ENCODE peak calls at places on chromosomes 1 and 21, in nine cellular contexts. O is GM19239; B is Calu3; F is epithelial cell of esophagus; A is activated naive CD4-positive, alpha-beta T cell; K is fibroblast of pulmonary artery; R is WTC11; T is NCI-H524; X is HTR-8/SVneo. W is an unnamed sample.

GRCh38 chr1:105483436-105483835 is 1573.0 kb upstream of the PRMT6 start:
- DNase-seq in O (no peak), B (no peak), F (no peak), A (no peak), K (peak), R (no peak), T (no peak), X (no peak), W (peak)

GRCh38 chr1:7538849-7539771 is 232.0 kb upstream of the VAMP3 start:
- DNase-seq in O (no peak), B (no peak), F (no peak), A (no peak), K (no peak), R (peak), T (no peak), X (no peak), W (no peak)

GRCh38 chr1:164651378-164651951 is 92.5 kb downstream of the PBX1 start:
- DNase-seq in O (no peak), B (peak), F (no peak), A (no peak), K (peak), R (no peak), T (no peak), X (peak), W (peak)

GRCh38 chr1:217311766-217312165 is 319.1 kb downstream of the GPATCH2 start:
- DNase-seq in O (no peak), B (peak), F (no peak), A (no peak), K (peak), R (peak), T (peak), X (no peak), W (peak)

GRCh38 chr1:3942416-3943122 is 42.5 kb upstream of the C1orf174 start:
- DNase-seq in O (no peak), B (no peak), F (no peak), A (no peak), K (no peak), R (no peak), T (no peak), X (no peak), W (no peak)

GRCh38 chr1:58824753-58825389 is 41.0 kb upstream of the JUN start:
- DNase-seq in O (no peak), B (peak), F (peak), A (no peak), K (peak), R (no peak), T (no peak), X (no peak), W (no peak)

GRCh38 chr1:200749090-200749489 is 10.4 kb downstream of the CAMSAP2 start:
- DNase-seq in O (no peak), B (no peak), F (no peak), A (no peak), K (no peak), R (no peak), T (no peak), X (no peak), W (no peak)

GRCh38 chr1:165356876-165357275 is 361 bp upstream of the LMX1A start:
- DNase-seq in O (no peak), B (no peak), F (no peak), A (no peak), K (no peak), R (peak), T (no peak), X (no peak), W (no peak)

GRCh38 chr1:56573311-56573710 is 6.1 kb downstream of the PLPP3 start:
- DNase-seq in O (no peak), B (no peak), F (no peak), A (no peak), K (no peak), R (no peak), T (no peak), X (no peak), W (no peak)

GRCh38 chr1:53592521-53592982 is 133.4 kb downstream of the DMRTB1 start:
- DNase-seq in O (no peak), B (peak), F (peak), A (no peak), K (peak), R (peak), T (no peak), X (no peak), W (peak)

GRCh38 chr21:37700641-37701202 is 215.5 kb downstream of the KCNJ6 start:
- DNase-seq in O (peak), B (peak), F (peak), A (no peak), K (peak), R (peak), T (peak), X (peak), W (peak)

GRCh38 chr1:40973912-40974311 is 5.6 kb upstream of the CTPS1 start:
- DNase-seq in O (no peak), B (no peak), F (no peak), A (no peak), K (no peak), R (no peak), T (no peak), X (no peak), W (no peak)

GRCh38 chr1:193240609-193241008 is 54.2 kb upstream of the B3GALT2 start:
- DNase-seq in O (no peak), B (no peak), F (no peak), A (no peak), K (no peak), R (no peak), T (no peak), X (no peak), W (no peak)

GRCh38 chr1:4703646-4704045 is 49.2 kb downstream of the AJAP1 start:
- DNase-seq in O (no peak), B (no peak), F (no peak), A (no peak), K (no peak), R (no peak), T (no peak), X (no peak), W (no peak)

GRCh38 chr1:194647118-194647517 is 1460.7 kb upstream of the B3GALT2 start:
- DNase-seq in O (no peak), B (no peak), F (no peak), A (no peak), K (no peak), R (no peak), T (no peak), X (no peak), W (no peak)

GRCh38 chr1:91098299-91098901 is 76.6 kb upstream of the ZNF644 start:
- DNase-seq in O (no peak), B (no peak), F (peak), A (no peak), K (no peak), R (no peak), T (peak), X (no peak), W (no peak)